ENCODE peak calls at places on chromosomes 5 and 9, in ten cellular contexts. One of them, this sample, is unnamed.

GRCh38 chr9:91746904-91747303 is 203.1 kb downstream of the ROR2 start:
- DNase-seq in stimulated activated CD8-positive, alpha-beta memory T cell treated with anti-CD3 and anti-CD28 coated beads, Interleukin-4, amount 100 ng/mL, for 1 hour: no peak
- DNase-seq in HL-60: no peak
- DNase-seq in NT2/D1: no peak
- DNase-seq in HFFc6: no peak
- DNase-seq in psoas muscle: no peak
- DNase-seq in NCI-H748 treated with DMSO at 0.1 percent for 48 hours: no peak
- DNase-seq in GM12891: no peak
- DNase-seq in LoVo: no peak
- DNase-seq in HepG2: no peak
- DNase-seq in this sample: no peak

GRCh38 chr9:81686614-81687520 is 2.5 kb downstream of the TLE1 start:
- DNase-seq in stimulated activated CD8-positive, alpha-beta memory T cell treated with anti-CD3 and anti-CD28 coated beads, Interleukin-4, amount 100 ng/mL, for 1 hour: no peak
- DNase-seq in HL-60: no peak
- DNase-seq in NT2/D1: peak; percentile 73
- DNase-seq in HFFc6: peak; percentile 66
- DNase-seq in psoas muscle: peak; percentile 89
- DNase-seq in NCI-H748 treated with DMSO at 0.1 percent for 48 hours: peak; percentile 87
- DNase-seq in GM12891: peak; percentile 22
- DNase-seq in LoVo: peak; percentile 77
- DNase-seq in HepG2: peak; percentile 100
- DNase-seq in this sample: peak; percentile 79

GRCh38 chr5:133232435-133232834 is 180.6 kb downstream of the HSPA4 start:
- DNase-seq in stimulated activated CD8-positive, alpha-beta memory T cell treated with anti-CD3 and anti-CD28 coated beads, Interleukin-4, amount 100 ng/mL, for 1 hour: no peak
- DNase-seq in HL-60: no peak
- DNase-seq in NT2/D1: no peak
- DNase-seq in HFFc6: no peak
- DNase-seq in psoas muscle: no peak
- DNase-seq in NCI-H748 treated with DMSO at 0.1 percent for 48 hours: no peak
- DNase-seq in GM12891: no peak
- DNase-seq in LoVo: no peak
- DNase-seq in HepG2: no peak
- DNase-seq in this sample: no peak

GRCh38 chr5:100623719-100624118 is 88.5 kb downstream of the FAM174A start:
- DNase-seq in stimulated activated CD8-positive, alpha-beta memory T cell treated with anti-CD3 and anti-CD28 coated beads, Interleukin-4, amount 100 ng/mL, for 1 hour: no peak
- DNase-seq in HL-60: no peak
- DNase-seq in NT2/D1: no peak
- DNase-seq in HFFc6: peak; percentile 12
- DNase-seq in psoas muscle: no peak
- DNase-seq in NCI-H748 treated with DMSO at 0.1 percent for 48 hours: peak; percentile 26
- DNase-seq in GM12891: no peak
- DNase-seq in LoVo: peak; percentile 11
- DNase-seq in HepG2: no peak
- DNase-seq in this sample: peak; percentile 68

GRCh38 chr5:64587370-64587769 is 81.6 kb downstream of the RGS7BP start:
- DNase-seq in stimulated activated CD8-positive, alpha-beta memory T cell treated with anti-CD3 and anti-CD28 coated beads, Interleukin-4, amount 100 ng/mL, for 1 hour: no peak
- DNase-seq in HL-60: no peak
- DNase-seq in NT2/D1: no peak
- DNase-seq in HFFc6: no peak
- DNase-seq in psoas muscle: no peak
- DNase-seq in NCI-H748 treated with DMSO at 0.1 percent for 48 hours: no peak
- DNase-seq in GM12891: no peak
- DNase-seq in LoVo: no peak
- DNase-seq in HepG2: no peak
- DNase-seq in this sample: no peak

GRCh38 chr5:10563132-10563939 is 534 bp upstream of the ANKRD33B start:
- DNase-seq in stimulated activated CD8-positive, alpha-beta memory T cell treated with anti-CD3 and anti-CD28 coated beads, Interleukin-4, amount 100 ng/mL, for 1 hour: no peak
- DNase-seq in HL-60: no peak
- DNase-seq in NT2/D1: no peak
- DNase-seq in HFFc6: no peak
- DNase-seq in psoas muscle: peak; percentile 70
- DNase-seq in NCI-H748 treated with DMSO at 0.1 percent for 48 hours: no peak
- DNase-seq in GM12891: peak; percentile 42
- DNase-seq in LoVo: peak; percentile 34
- DNase-seq in HepG2: no peak
- DNase-seq in this sample: no peak

GRCh38 chr9:131382850-131383729 is 10.8 kb upstream of the PRRC2B start:
- DNase-seq in stimulated activated CD8-positive, alpha-beta memory T cell treated with anti-CD3 and anti-CD28 coated beads, Interleukin-4, amount 100 ng/mL, for 1 hour: no peak
- DNase-seq in HL-60: no peak
- DNase-seq in NT2/D1: peak; percentile 68
- DNase-seq in HFFc6: peak; percentile 45
- DNase-seq in psoas muscle: peak; percentile 76
- DNase-seq in NCI-H748 treated with DMSO at 0.1 percent for 48 hours: no peak
- DNase-seq in GM12891: no peak
- DNase-seq in LoVo: peak; percentile 35
- DNase-seq in HepG2: peak; percentile 68
- DNase-seq in this sample: peak; percentile 76

GRCh38 chr5:26610581-26610980 is 427.8 kb downstream of the CDH9 start:
- DNase-seq in stimulated activated CD8-positive, alpha-beta memory T cell treated with anti-CD3 and anti-CD28 coated beads, Interleukin-4, amount 100 ng/mL, for 1 hour: no peak
- DNase-seq in HL-60: no peak
- DNase-seq in NT2/D1: no peak
- DNase-seq in HFFc6: no peak
- DNase-seq in psoas muscle: no peak
- DNase-seq in NCI-H748 treated with DMSO at 0.1 percent for 48 hours: no peak
- DNase-seq in GM12891: no peak
- DNase-seq in LoVo: no peak
- DNase-seq in HepG2: no peak
- DNase-seq in this sample: no peak

GRCh38 chr9:31210982-31211570 is 1173.4 kb upstream of the ACO1 start:
- DNase-seq in stimulated activated CD8-positive, alpha-beta memory T cell treated with anti-CD3 and anti-CD28 coated beads, Interleukin-4, amount 100 ng/mL, for 1 hour: no peak
- DNase-seq in HL-60: no peak
- DNase-seq in NT2/D1: no peak
- DNase-seq in HFFc6: no peak
- DNase-seq in psoas muscle: no peak
- DNase-seq in NCI-H748 treated with DMSO at 0.1 percent for 48 hours: no peak
- DNase-seq in GM12891: peak; percentile 1
- DNase-seq in LoVo: no peak
- DNase-seq in HepG2: no peak
- DNase-seq in this sample: no peak

GRCh38 chr9:120559546-120559945 is 20.4 kb downstream of the CDK5RAP2 start:
- DNase-seq in stimulated activated CD8-positive, alpha-beta memory T cell treated with anti-CD3 and anti-CD28 coated beads, Interleukin-4, amount 100 ng/mL, for 1 hour: no peak
- DNase-seq in HL-60: no peak
- DNase-seq in NT2/D1: no peak
- DNase-seq in HFFc6: no peak
- DNase-seq in psoas muscle: no peak
- DNase-seq in NCI-H748 treated with DMSO at 0.1 percent for 48 hours: no peak
- DNase-seq in GM12891: no peak
- DNase-seq in LoVo: no peak
- DNase-seq in HepG2: no peak
- DNase-seq in this sample: no peak

GRCh38 chr5:166091931-166092330 is 2199.5 kb upstream of the WWC1 start:
- DNase-seq in stimulated activated CD8-positive, alpha-beta memory T cell treated with anti-CD3 and anti-CD28 coated beads, Interleukin-4, amount 100 ng/mL, for 1 hour: no peak
- DNase-seq in HL-60: no peak
- DNase-seq in NT2/D1: no peak
- DNase-seq in HFFc6: no peak
- DNase-seq in psoas muscle: no peak
- DNase-seq in NCI-H748 treated with DMSO at 0.1 percent for 48 hours: no peak
- DNase-seq in GM12891: no peak
- DNase-seq in LoVo: no peak
- DNase-seq in HepG2: no peak
- DNase-seq in this sample: no peak

GRCh38 chr9:129400001-129400970 is 220.6 kb downstream of the C9orf50 start:
- DNase-seq in stimulated activated CD8-positive, alpha-beta memory T cell treated with anti-CD3 and anti-CD28 coated beads, Interleukin-4, amount 100 ng/mL, for 1 hour: no peak
- DNase-seq in HL-60: no peak
- DNase-seq in NT2/D1: no peak
- DNase-seq in HFFc6: no peak
- DNase-seq in psoas muscle: peak; percentile 40
- DNase-seq in NCI-H748 treated with DMSO at 0.1 percent for 48 hours: no peak
- DNase-seq in GM12891: no peak
- DNase-seq in LoVo: no peak
- DNase-seq in HepG2: no peak
- DNase-seq in this sample: no peak

GRCh38 chr5:69074664-69075521 is 18.9 kb upstream of the SLC30A5 start:
- DNase-seq in stimulated activated CD8-positive, alpha-beta memory T cell treated with anti-CD3 and anti-CD28 coated beads, Interleukin-4, amount 100 ng/mL, for 1 hour: no peak
- DNase-seq in HL-60: no peak
- DNase-seq in NT2/D1: no peak
- DNase-seq in HFFc6: no peak
- DNase-seq in psoas muscle: peak; percentile 58
- DNase-seq in NCI-H748 treated with DMSO at 0.1 percent for 48 hours: no peak
- DNase-seq in GM12891: no peak
- DNase-seq in LoVo: no peak
- DNase-seq in HepG2: no peak
- DNase-seq in this sample: no peak

This sample was measured in NCI-H1092 treated with DMSO at 0.1 percent for 48 hours.